ENCODE peak calls at places on chromosomes 3 and 15, in five cellular contexts. S is osteoblast, P is A549, Q is mesendoderm, A is hepatocyte. T is an unnamed sample.

GRCh38 chr3:14299767-14300166 is 102.6 kb upstream of the SLC6A6 start:
- DNase-seq in S (no peak), P (no peak), Q (no peak), A (no peak), T (no peak)

GRCh38 chr15:77096131-77096530 is 25.2 kb upstream of the TSPAN3 start:
- DNase-seq in S (peak), P (no peak), Q (no peak), A (no peak), T (no peak)

GRCh38 chr3:189701934-189702693 is 70.9 kb downstream of the TP63 start:
- DNase-seq in S (no peak), P (no peak), Q (peak), A (no peak), T (no peak)

GRCh38 chr15:67144609-67145306 is 79.4 kb downstream of the SMAD3 start:
- DNase-seq in S (peak), P (no peak), Q (peak), A (peak), T (peak)

GRCh38 chr15:59002418-59002859 is 15.0 kb downstream of the RNF111 start:
- DNase-seq in S (no peak), P (no peak), Q (no peak), A (no peak), T (no peak)

GRCh38 chr3:108008931-108009635 is 81.7 kb downstream of the CD47 start:
- DNase-seq in S (peak), P (no peak), Q (no peak), A (no peak), T (no peak)

GRCh38 chr3:120438971-120439370 is 11.8 kb downstream of the FSTL1 start:
- DNase-seq in S (no peak), P (peak), Q (no peak), A (peak), T (no peak)

GRCh38 chr15:83118968-83119367 is 11.5 kb downstream of the TM6SF1 start:
- DNase-seq in S (peak), P (no peak), Q (no peak), A (no peak), T (no peak)

GRCh38 chr15:100766225-100767001 is 113.2 kb upstream of the ALDH1A3 start:
- DNase-seq in S (peak), P (no peak), Q (peak), A (no peak), T (no peak)

GRCh38 chr15:56760186-56760585 is 26.9 kb upstream of the ZNF280D start:
- DNase-seq in S (no peak), P (no peak), Q (no peak), A (peak), T (no peak)

GRCh38 chr3:100662113-100662823 is 47.0 kb upstream of the TFG start:
- DNase-seq in S (peak), P (peak), Q (peak), A (peak), T (no peak)

GRCh38 chr15:93803406-93803805 is 428.0 kb upstream of the MCTP2 start:
- DNase-seq in S (no peak), P (no peak), Q (no peak), A (no peak), T (no peak)

GRCh38 chr15:36671017-36671416 is 91.6 kb downstream of the CDIN1 start:
- DNase-seq in S (no peak), P (no peak), Q (no peak), A (no peak), T (no peak)

GRCh38 chr3:126928921-126929485 is 53.9 kb upstream of the PLXNA1 start:
- DNase-seq in S (no peak), P (no peak), Q (no peak), A (no peak), T (no peak)

GRCh38 chr3:148911173-148911572 is 46.1 kb downstream of the CPA3 start:
- DNase-seq in S (peak), P (no peak), Q (peak), A (peak), T (no peak)

GRCh38 chr3:141894524-141895176 is 18.2 kb downstream of the ATP1B3 start:
- DNase-seq in S (no peak), P (peak), Q (no peak), A (peak), T (peak)

GRCh38 chr3:41532976-41533375 is 333.7 kb downstream of the CTNNB1 start:
- DNase-seq in S (no peak), P (no peak), Q (no peak), A (no peak), T (no peak)

GRCh38 chr15:25849431-25849921 is 13.7 kb downstream of the ATP10A start:
- DNase-seq in S (peak), P (peak), Q (no peak), A (peak), T (no peak)
- H3K4me3 ChIP-seq in S (peak), P (peak), Q (no peak), A (no peak), T (no peak)

GRCh38 chr15:48856947-48857346 is 21.0 kb upstream of the EID1 start:
- DNase-seq in S (no peak), P (no peak), Q (peak), A (no peak), T (no peak)
- H3K4me2 ChIP-seq in S (peak), P (no peak), Q (no peak), A (peak), T (no peak)

DNA sequence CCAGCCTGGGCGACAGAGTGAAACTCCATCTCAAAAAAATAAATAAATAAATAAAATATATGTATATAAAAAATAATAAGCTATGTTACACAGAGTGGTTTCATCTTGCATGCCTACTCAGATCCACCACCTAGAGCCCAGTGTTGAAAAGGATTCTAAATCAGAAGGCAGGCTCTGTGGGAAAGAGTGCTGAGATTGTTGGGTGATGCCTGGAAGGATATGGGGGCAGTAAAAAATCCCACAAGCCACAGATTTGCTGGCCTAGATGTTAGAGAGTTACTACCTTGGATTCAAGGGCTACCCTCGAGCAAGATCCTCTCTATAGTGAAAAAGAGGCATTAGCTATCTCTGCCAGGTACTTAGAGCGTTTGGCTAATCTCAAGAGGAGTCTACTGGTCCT is 144.3 kb downstream of the STAC start:
- DNase-seq in S (no peak), P (no peak), Q (no peak), A (no peak), T (no peak)
- H3K4me3 ChIP-seq in S (no peak), P (no peak), Q (no peak), A (no peak), T (no peak)

DNA sequence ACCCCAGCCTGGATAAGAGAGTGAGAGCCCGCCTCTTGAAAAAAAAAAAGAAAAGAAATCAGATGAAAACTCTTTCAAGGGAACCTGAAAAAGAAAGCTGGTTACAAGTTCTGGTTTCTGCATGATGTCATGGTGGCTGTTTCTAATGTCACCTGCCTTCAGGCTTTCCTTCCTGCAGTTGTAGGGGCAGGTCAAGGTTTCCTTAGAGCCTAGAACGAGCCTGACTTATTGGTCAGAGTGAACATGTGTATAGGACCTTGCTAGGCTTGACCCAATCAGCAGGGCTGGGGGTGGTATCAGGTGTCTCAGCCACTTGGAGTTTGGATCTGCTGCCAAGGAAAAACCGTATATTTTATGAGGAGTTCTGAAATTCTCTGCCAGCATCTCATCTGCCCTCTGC is 3.8 kb downstream of the IVD start:
- DNase-seq in S (peak), P (no peak), Q (no peak), A (no peak), T (no peak)
- H3K4me2 ChIP-seq in S (no peak), P (no peak), Q (no peak), A (no peak), T (no peak)